ENCODE peak calls at places on chromosomes 16 and 17, in four cellular contexts. H is T-cell; M is stimulated activated CD8-positive, alpha-beta memory T cell treated with anti-CD3 and anti-CD28 coated beads, Interleukin-15, amount 100 ng/mL, for 24 hours; L is HT-29. A is an unnamed sample.

GRCh38 chr17:53646835-53647234 is 175.9 kb upstream of the KIF2B start:
- DNase-seq in H (no peak), M (no peak), L (no peak), A (no peak)

GRCh38 chr17:78844301-78845005 is 3.8 kb upstream of the USP36 start:
- DNase-seq in H (no peak), M (no peak), L (no peak), A (no peak)

GRCh38 chr17:41339571-41340169 is 11.0 kb downstream of the KRT33A start:
- DNase-seq in H (no peak), M (no peak), L (no peak), A (no peak)

GRCh38 chr17:5092139-5093010 is 14.1 kb downstream of the ZFP3 start:
- DNase-seq in H (no peak), M (no peak), L (no peak), A (no peak)

GRCh38 chr17:77880702-77881450 is 77.6 kb upstream of the TNRC6C start:
- DNase-seq in H (no peak), M (no peak), L (no peak), A (no peak)

GRCh38 chr16:67514382-67514828 is 14.2 kb upstream of the RIPOR1 start:
- DNase-seq in H (peak; percentile 79), M (no peak), L (peak; percentile 88), A (peak; percentile 93)

GRCh38 chr17:21595086-21595485 is 97.2 kb upstream of the KCNJ18 start:
- DNase-seq in H (no peak), M (no peak), L (no peak), A (no peak)

GRCh38 chr16:56742030-56742984 is 12.4 kb downstream of the NUP93 start:
- DNase-seq in H (no peak), M (no peak), L (no peak), A (no peak)

GRCh38 chr17:74921045-74921681 is 1.9 kb downstream of the USH1G start:
- DNase-seq in H (no peak), M (no peak), L (no peak), A (no peak)

GRCh38 chr17:633641-634091 is 81.0 kb downstream of the VPS53 start:
- DNase-seq in H (no peak), M (no peak), L (no peak), A (no peak)

GRCh38 chr16:67537636-67538591 is 9.3 kb downstream of the RIPOR1 start:
- DNase-seq in H (peak; percentile 54), M (no peak), L (no peak), A (peak; percentile 59)

GRCh38 chr17:39639566-39640458 is 2.9 kb downstream of the STARD3 start:
- DNase-seq in H (no peak), M (no peak), L (no peak), A (no peak)

GRCh38 chr16:31125844-31126243 is 8.4 kb downstream of the KAT8 start:
- DNase-seq in H (no peak), M (no peak), L (no peak), A (no peak)

GRCh38 chr17:62775876-62776275 is 32.2 kb downstream of the MARCHF10 start:
- DNase-seq in H (no peak), M (no peak), L (no peak), A (no peak)

GRCh38 chr16:70793851-70794502 is 7.0 kb downstream of the VAC14 start:
- DNase-seq in H (no peak), M (no peak), L (no peak), A (no peak)

GRCh38 chr16:57645691-57646387 is 17.4 kb downstream of the ADGRG1 start:
- DNase-seq in H (no peak), M (no peak), L (no peak), A (no peak)

GRCh38 chr17:2282297-2282873 is 21.2 kb downstream of the SMG6 start:
- DNase-seq in H (no peak), M (no peak), L (peak; percentile 54), A (peak; percentile 71)

GRCh38 chr16:58456193-58456592 is 43.8 kb upstream of the NDRG4 start:
- DNase-seq in H (no peak), M (no peak), L (no peak), A (no peak)

GRCh38 chr17:78532922-78533640 is 44.1 kb downstream of the DNAH17 start:
- DNase-seq in H (no peak), M (no peak), L (no peak), A (no peak)

GRCh38 chr17:61490540-61490975 is 38.3 kb downstream of the TBX4 start:
- DNase-seq in H (no peak), M (no peak), L (peak; percentile 23), A (peak; percentile 17)

GRCh38 chr17:51270675-51271074 is 10.3 kb downstream of the UTP18 start:
- DNase-seq in H (no peak), M (no peak), L (no peak), A (peak; percentile 12)

A was measured in NB4.